ENCODE peak calls at places on chromosomes 11 and 22, in six cellular contexts. I is stimulated activated CD4-positive, alpha-beta T cell treated with anti-CD3 and anti-CD28 coated beads, Interleukin-2, amount 100 ng/mL, for 48 hours; E is Kasumi-1; C is GM23248; P is activated gamma-delta T cell; A is NCI-H510A treated with DMSO at 0.1 percent for 48 hours. M is an unnamed sample.

GRCh38 chr11:37972691-37973090 is 1374.7 kb upstream of the RAG2 start:
- DNase-seq in P (no peak), E (no peak), C (no peak), A (no peak), I (no peak), M (no peak)

GRCh38 chr11:12167098-12167999 is 57.0 kb downstream of the MICAL2 start:
- DNase-seq in E (no peak), I (no peak), C (peak), P (no peak), A (no peak), M (peak)

GRCh38 chr11:61369372-61370348 is 7.5 kb downstream of the TMEM138 start:
- DNase-seq in A (no peak), I (no peak), P (no peak), E (no peak), C (peak), M (no peak)

GRCh38 chr11:67316882-67317364 is 13.6 kb downstream of the SSH3 start:
- DNase-seq in C (peak), P (no peak), A (peak), I (no peak), E (peak), M (peak)

GRCh38 chr11:35907648-35908431 is 36.0 kb upstream of the LDLRAD3 start:
- DNase-seq in C (peak), E (peak), A (no peak), I (no peak), P (no peak), M (no peak)

GRCh38 chr11:113991170-113991569 is 16.3 kb downstream of the HTR3A start:
- DNase-seq in I (no peak), P (no peak), A (no peak), E (no peak), C (peak), M (no peak)

GRCh38 chr11:120064341-120064740 is 73.6 kb downstream of the TRIM29 start:
- DNase-seq in E (no peak), P (no peak), A (no peak), I (no peak), C (no peak), M (no peak)

GRCh38 chr22:42877597-42878340 is 20.7 kb upstream of the ARFGAP3 start:
- DNase-seq in E (no peak), A (no peak), P (no peak), I (no peak), C (no peak), M (no peak)

GRCh38 chr11:102793677-102794290 is 4.2 kb downstream of the MMP1 start:
- DNase-seq in A (no peak), I (no peak), P (no peak), E (no peak), C (no peak), M (no peak)

GRCh38 chr11:75277991-75278790 is 37.6 kb downstream of the TPBGL start:
- DNase-seq in I (no peak), C (no peak), E (no peak), A (no peak), P (no peak), M (no peak)

GRCh38 chr11:13685461-13686108 is 17.1 kb downstream of the FAR1 start:
- DNase-seq in A (no peak), C (peak), I (no peak), P (no peak), E (peak), M (no peak)

GRCh38 chr11:122690801-122691649 is 35.5 kb downstream of the UBASH3B start:
- DNase-seq in P (no peak), A (no peak), I (no peak), E (peak), C (peak), M (no peak)

GRCh38 chr11:67484847-67485311 is 2.1 kb downstream of the AIP start:
- DNase-seq in E (peak), P (no peak), A (no peak), C (no peak), I (peak), M (no peak)

GRCh38 chr22:45526768-45527360 is 24.2 kb downstream of the FBLN1 start:
- DNase-seq in C (peak), P (no peak), E (no peak), I (no peak), A (no peak), M (no peak)

GRCh38 chr22:46175631-46176030 is 25.3 kb downstream of the PPARA start:
- DNase-seq in C (peak), E (no peak), A (no peak), I (no peak), P (no peak), M (no peak)

GRCh38 chr22:37242395-37242918 is 1.6 kb downstream of the RAC2 start:
- DNase-seq in P (peak), A (no peak), C (peak), I (peak), E (peak), M (no peak)

GRCh38 chr11:1060885-1061616 is 13.6 kb upstream of the MUC2 start:
- DNase-seq in P (no peak), E (no peak), C (peak), I (no peak), A (no peak), M (no peak)

GRCh38 chr11:79538775-79539174 is 97.9 kb upstream of the TENM4 start:
- DNase-seq in A (no peak), P (no peak), C (no peak), E (no peak), I (no peak), M (no peak)

GRCh38 chr22:39148727-39149535 is 3.5 kb downstream of the CBX7 start:
- DNase-seq in E (no peak), I (peak), C (no peak), P (peak), A (no peak), M (no peak)